ENCODE peak calls at places on chromosomes 11 and 22, in eight cellular contexts. G, B, J, L, K, X, V and F are unnamed samples. For H3K4me1, the result is how much of the 10 kb centered on the place peaks cover.

GRCh38 chr11:9527481-9528140 is 45.9 kb upstream of the WEE1 start:
- DNase-seq in G (peak), B (peak), J (no peak), L (peak), K (peak), X (no peak), V (no peak), F (peak)

GRCh38 chr11:843818-844692 is 1.4 kb downstream of the TSPAN4 start:
- DNase-seq in G (peak), B (peak), J (peak), L (no peak), K (peak), X (peak), V (peak), F (peak)

GRCh38 chr11:126698576-126698975 is 302.0 kb downstream of the KIRREL3 start:
- DNase-seq in G (no peak), B (no peak), J (no peak), L (no peak), K (no peak), X (no peak), V (no peak), F (no peak)

GRCh38 chr22:40345801-40346177 is 511 bp upstream of the ADSL start:
- DNase-seq in G (peak), B (no peak), J (peak), L (no peak), K (no peak), X (peak), V (no peak), F (no peak)

GRCh38 chr22:20450551-20450906 is 12.9 kb upstream of the SCARF2 start:
- DNase-seq in G (no peak), B (no peak), J (no peak), L (no peak), K (no peak), X (no peak), V (no peak), F (no peak)

GRCh38 chr22:46361861-46362220 is 26.3 kb downstream of the TRMU start:
- DNase-seq in G (no peak), B (no peak), J (no peak), L (no peak), K (no peak), X (no peak), V (no peak), F (no peak)

GRCh38 chr11:44632466-44633123 is 67.1 kb downstream of the CD82 start:
- DNase-seq in G (peak), B (no peak), J (no peak), L (peak), K (peak), X (no peak), V (no peak), F (no peak)

GRCh38 chr22:50544746-50545253 is 899 bp upstream of the KLHDC7B start:
- DNase-seq in G (no peak), B (no peak), J (no peak), L (no peak), K (no peak), X (no peak), V (no peak), F (no peak)

GRCh38 chr22:37313376-37314314 is 31.3 kb downstream of the CYTH4 start:
- DNase-seq in G (no peak), B (no peak), J (no peak), L (no peak), K (no peak), X (no peak), V (no peak), F (no peak)

GRCh38 chr11:82577246-82577645 is 156.4 kb downstream of the FAM181B start:
- DNase-seq in G (no peak), B (no peak), J (no peak), L (no peak), K (no peak), X (no peak), V (no peak), F (no peak)

GRCh38 chr11:86623041-86623621 is 49.3 kb downstream of the ME3 start:
- DNase-seq in G (no peak), B (no peak), J (no peak), L (no peak), K (no peak), X (no peak), V (no peak), F (no peak)

GRCh38 chr11:6453152-6453551 is 12.4 kb upstream of the HPX start:
- DNase-seq in G (no peak), B (no peak), J (no peak), L (no peak), K (no peak), X (no peak), V (no peak), F (no peak)

GRCh38 chr11:10351768-10352641 is 47.1 kb downstream of the ADM start:
- DNase-seq in G (no peak), B (peak), J (peak), L (no peak), K (peak), X (peak), V (peak), F (no peak)

GRCh38 chr11:119473901-119474681 is 51.1 kb upstream of the THY1 start:
- DNase-seq in G (no peak), B (no peak), J (no peak), L (no peak), K (no peak), X (no peak), V (no peak), F (no peak)

GRCh38 chr22:40076702-40077645 is 82.2 kb downstream of the FAM83F start:
- DNase-seq in G (no peak), B (no peak), J (no peak), L (no peak), K (no peak), X (no peak), V (no peak), F (no peak)

GRCh38 chr11:25981998-25982397 is 349.9 kb upstream of the ANO3 start:
- DNase-seq in G (no peak), B (no peak), J (peak), L (no peak), K (no peak), X (no peak), V (no peak), F (peak)

GRCh38 chr11:58222730-58223129 is 6.0 kb downstream of the OR10Q1 start:
- DNase-seq in G (no peak), B (no peak), J (no peak), L (no peak), K (no peak), X (no peak), V (no peak), F (no peak)

GRCh38 chr11:78080818-78081495 is 1.3 kb upstream of the NDUFC2 start:
- DNase-seq in G (no peak), B (no peak), J (no peak), L (no peak), K (no peak), X (no peak), V (no peak), F (no peak)

GRCh38 chr22:19035474-19036228 is 86.6 kb downstream of the DGCR2 start:
- DNase-seq in G (no peak), B (no peak), J (no peak), L (no peak), K (no peak), X (peak), V (no peak), F (no peak)

GRCh38 chr11:57116654-57117053 is 65.1 kb upstream of the LRRC55 start:
- DNase-seq in G (peak), B (no peak), J (no peak), L (peak), K (no peak), X (no peak), V (peak), F (peak)

GRCh38 chr11:9765320-9766101 is 101.6 kb downstream of the SWAP70 start:
- DNase-seq in G (peak), B (peak), J (peak), L (no peak), K (peak), X (no peak), V (no peak), F (peak)

GRCh38 chr11:37574361-37574760 is 976.3 kb upstream of the RAG2 start:
- DNase-seq in G (no peak), B (no peak), J (no peak), L (no peak), K (no peak), X (no peak), V (no peak), F (no peak)
- TF ChIP-seq POLR2A in G (no peak), B (no peak), J (no peak), L (no peak), K (no peak), X (no peak), V (no peak), F (no peak)

DNA sequence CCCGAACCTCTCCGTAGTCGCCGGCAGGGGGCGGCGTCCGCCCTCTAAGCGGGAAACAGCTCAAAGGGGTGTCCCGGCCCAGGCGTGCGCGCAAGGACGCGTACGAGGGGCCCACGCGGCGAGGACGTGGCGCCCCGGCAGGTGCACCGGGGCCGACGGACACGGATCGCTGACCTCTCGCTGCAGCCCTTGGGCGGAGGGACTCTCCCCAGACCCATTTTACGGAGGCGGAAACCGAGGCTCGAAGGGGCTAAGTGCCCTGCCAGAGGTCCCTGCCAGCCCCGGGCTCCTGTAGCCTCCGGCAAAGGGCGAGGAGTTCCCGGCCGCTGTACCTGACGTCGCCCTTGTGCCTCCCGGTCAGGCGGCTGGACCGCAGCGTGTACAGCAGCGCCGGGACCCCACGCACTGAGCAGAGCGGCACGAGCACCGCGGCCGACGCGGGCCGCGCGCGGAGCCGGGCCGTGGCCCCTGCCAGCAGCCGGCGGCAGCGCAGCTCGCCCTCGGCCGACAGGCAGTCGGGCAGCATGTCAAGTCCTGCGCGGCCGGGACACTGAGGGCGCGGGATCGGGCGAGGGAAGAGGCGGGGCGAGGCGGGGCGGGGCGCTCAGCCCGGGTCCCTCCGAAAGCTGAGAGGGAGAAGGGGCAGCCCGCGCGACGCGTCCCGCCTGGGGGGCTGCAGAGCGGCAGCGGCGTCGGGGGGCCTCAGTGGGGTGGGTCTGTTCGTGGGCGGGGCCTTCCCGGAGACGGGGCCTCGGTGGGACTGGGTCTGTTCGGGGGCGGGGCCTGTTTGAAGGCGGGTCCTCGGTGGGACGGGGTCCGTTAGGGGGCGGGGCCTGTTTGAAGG is at the start of gene NUDT8:
- DNase-seq in G (peak), B (peak), J (peak), L (peak), K (peak), X (peak), V (no peak), F (peak)
- H3K4me1 ChIP-seq in G (under half), B (under half), J (under half), L (under half), K (under half), X (under half), V (under half), F (under half)

DNA sequence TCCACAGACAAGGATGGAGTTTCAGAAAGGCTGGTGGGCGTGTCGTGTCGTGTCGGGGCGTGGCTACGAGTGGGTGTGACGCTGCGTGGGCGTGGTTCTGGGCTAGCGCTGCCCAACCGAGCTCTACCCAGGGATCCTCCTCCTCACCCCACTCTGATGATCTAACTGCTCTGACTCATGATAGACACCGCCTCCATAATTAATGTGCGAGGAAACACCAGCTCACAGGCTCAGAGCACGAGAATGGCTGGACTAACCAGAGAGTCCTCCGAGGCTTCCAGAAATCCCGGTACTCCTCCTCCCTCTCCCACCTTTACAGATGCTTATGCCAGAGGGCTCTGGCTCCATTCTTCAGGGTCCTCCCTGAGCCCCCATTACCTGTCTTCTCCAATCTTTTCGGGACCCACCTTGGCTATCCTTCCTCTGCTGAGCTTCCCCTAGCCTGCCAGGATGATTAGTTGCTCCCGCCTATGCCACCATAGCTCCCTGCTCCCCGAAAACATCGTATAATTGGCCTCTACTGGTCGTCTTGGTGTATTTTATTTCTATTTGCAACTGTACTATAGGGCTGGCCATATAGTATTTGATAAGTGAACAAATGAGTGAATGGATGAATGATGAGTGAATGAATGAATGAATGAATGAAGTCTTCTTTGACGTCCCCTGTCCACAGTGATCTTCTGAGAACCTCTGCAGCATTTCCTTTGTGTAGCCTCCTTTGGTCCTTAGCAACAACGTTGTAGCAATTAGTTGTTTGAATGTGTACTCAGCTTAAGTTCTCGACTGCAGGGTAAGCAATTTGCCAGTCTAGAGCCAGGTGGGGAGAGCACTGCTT is 21.7 kb downstream of the TMPRSS13 start:
- DNase-seq in G (peak), B (peak), J (peak), L (peak), K (peak), X (peak), V (peak), F (peak)
- TF ChIP-seq POLR2A in G (no peak), B (peak), J (peak), L (peak), K (peak), X (no peak), V (no peak), F (no peak)

GRCh38 chr22:24144056-24144455 is 37.2 kb upstream of the SUSD2 start:
- DNase-seq in G (peak), B (no peak), J (no peak), L (no peak), K (no peak), X (no peak), V (no peak), F (no peak)
- H3K4me1 ChIP-seq in G (half or more), B (under half), J (under half), L (under half), K (under half), X (under half), V (under half), F (under half)

GRCh38 chr11:47216141-47216798 is 1.5 kb downstream of the DDB2 start:
- DNase-seq in G (peak), B (peak), J (peak), L (peak), K (no peak), X (no peak), V (no peak), F (no peak)
- TF ChIP-seq POLR2A in G (no peak), B (no peak), J (no peak), L (no peak), K (no peak), X (no peak), V (no peak), F (no peak)

GRCh38 chr11:3163241-3163981 is 1.7 kb downstream of the OSBPL5 start:
- DNase-seq in G (no peak), B (no peak), J (no peak), L (no peak), K (no peak), X (peak), V (no peak), F (peak)
- H3K4me1 ChIP-seq in G (under half), B (under half), J (under half), L (under half), K (under half), X (half or more), V (under half), F (under half)

GRCh38 chr22:44182591-44183588 is 2.2 kb downstream of the PARVG start:
- DNase-seq in G (peak), B (no peak), J (no peak), L (no peak), K (peak), X (no peak), V (no peak), F (peak)
- TF ChIP-seq POLR2A in G (no peak), B (no peak), J (no peak), L (no peak), K (no peak), X (no peak), V (no peak), F (peak)

DNA sequence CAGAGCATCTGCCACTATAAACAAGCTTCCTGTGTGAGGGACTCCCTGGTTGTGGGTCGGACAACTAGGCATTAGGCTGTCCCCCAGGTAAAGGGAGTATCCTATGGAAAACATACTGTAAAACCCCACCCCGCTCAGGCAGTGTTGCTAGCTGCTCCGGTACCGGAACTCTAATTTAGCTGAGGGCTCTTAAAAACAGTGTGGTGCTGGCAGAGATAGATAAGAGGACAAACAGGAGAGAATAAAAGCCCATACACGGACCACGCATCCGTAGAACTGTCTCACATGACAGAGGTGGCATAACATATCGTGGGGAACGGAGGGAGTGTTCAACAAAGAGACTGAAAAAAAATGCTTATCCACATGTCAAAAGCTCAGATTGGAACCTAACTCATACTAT is 3.4 kb upstream of the MOGAT2 start:
- DNase-seq in G (no peak), B (no peak), J (no peak), L (no peak), K (no peak), X (no peak), V (no peak), F (no peak)
- H3K4me1 ChIP-seq in G (under half), B (under half), J (under half), L (under half), K (under half), X (under half), V (under half), F (under half)

GRCh38 chr11:113440816-113441215 is 34.4 kb downstream of the DRD2 start:
- DNase-seq in G (no peak), B (no peak), J (no peak), L (no peak), K (no peak), X (no peak), V (no peak), F (no peak)
- TF ChIP-seq POLR2A in G (no peak), B (no peak), J (no peak), L (no peak), K (no peak), X (no peak), V (no peak), F (no peak)